ENCODE peak calls at places on chromosome 17, in six cellular contexts. M, V, Z, X, R and H are unnamed samples.

GRCh38 chr17:21129023-21129681 is 2.4 kb downstream of the DHRS7B start:
- DNase-seq in V (peak), R (peak), Z (peak), M (no peak), X (no peak), H (no peak)

GRCh38 chr17:68033636-68034451 is 1.7 kb upstream of the KPNA2 start:
- DNase-seq in Z (peak), X (no peak), R (peak), M (no peak), V (peak), H (no peak)

GRCh38 chr17:28468781-28469180 is 4.7 kb upstream of the SLC13A2 start:
- DNase-seq in M (no peak), V (peak), R (no peak), Z (no peak), X (no peak), H (no peak)

GRCh38 chr17:13749566-13750235 is 148.0 kb upstream of the HS3ST3A1 start:
- DNase-seq in X (no peak), M (no peak), Z (no peak), R (peak), V (no peak), H (no peak)

GRCh38 chr17:50682938-50683337 is 24.8 kb downstream of the ANKRD40 start:
- DNase-seq in Z (no peak), V (no peak), M (no peak), R (no peak), X (no peak), H (peak)

GRCh38 chr17:40956401-40957254 is 10.1 kb downstream of the KRT39 start:
- DNase-seq in R (peak), X (no peak), M (no peak), V (peak), Z (peak), H (no peak)

GRCh38 chr17:6843241-6843890 is 11.8 kb upstream of the TEKT1 start:
- DNase-seq in X (no peak), Z (peak), M (no peak), V (peak), R (peak), H (no peak)

GRCh38 chr17:79728908-79729471 is 1.8 kb upstream of the ENPP7 start:
- DNase-seq in R (no peak), X (no peak), Z (no peak), M (no peak), V (no peak), H (no peak)

GRCh38 chr17:75844530-75845057 is 390 bp upstream of the UNC13D start:
- DNase-seq in R (peak), V (peak), X (no peak), Z (no peak), M (peak), H (no peak)

GRCh38 chr17:37067555-37068111 is 118.9 kb downstream of the AATF start:
- DNase-seq in X (no peak), V (peak), Z (peak), R (peak), M (peak), H (no peak)

GRCh38 chr17:8222630-8223355 is 12.4 kb upstream of the AURKB start:
- DNase-seq in Z (peak), V (peak), X (peak), R (peak), M (peak), H (peak)

GRCh38 chr17:77829871-77830799 is 128.4 kb upstream of the TNRC6C start:
- DNase-seq in M (peak), X (no peak), R (peak), V (peak), Z (peak), H (peak)

GRCh38 chr17:35117984-35118383 is 1.7 kb downstream of the RAD51D start:
- DNase-seq in M (no peak), Z (peak), V (peak), X (peak), R (peak), H (peak)

GRCh38 chr17:81400154-81400938 is 5.1 kb downstream of the BAHCC1 start:
- DNase-seq in Z (no peak), R (peak), X (no peak), M (no peak), V (peak), H (no peak)

GRCh38 chr17:81500026-81500425 is 12.6 kb downstream of the ACTG1 start:
- DNase-seq in V (no peak), Z (no peak), X (no peak), M (no peak), R (peak), H (no peak)

GRCh38 chr17:11006530-11006929 is 168.6 kb upstream of the PIRT start:
- DNase-seq in X (no peak), V (no peak), M (no peak), R (no peak), Z (no peak), H (no peak)

GRCh38 chr17:68704897-68705296 is 103.7 kb upstream of the FAM20A start:
- DNase-seq in X (no peak), M (no peak), Z (no peak), R (peak), V (no peak), H (no peak)

GRCh38 chr17:53032861-53033271 is 789.9 kb upstream of the KIF2B start:
- DNase-seq in V (peak), M (no peak), Z (peak), X (no peak), R (peak), H (no peak)

GRCh38 chr17:4706121-4706520 is 2.2 kb upstream of the PELP1 start:
- DNase-seq in Z (no peak), V (peak), M (no peak), R (peak), X (no peak), H (no peak)

GRCh38 chr17:17024778-17025300 is 17.4 kb upstream of the MPRIP start:
- DNase-seq in X (no peak), V (no peak), Z (no peak), M (no peak), R (no peak), H (peak)

GRCh38 chr17:83103200-83103937 is 24.0 kb downstream of the METRNL start:
- DNase-seq in X (no peak), R (no peak), Z (peak), M (peak), V (peak), H (no peak)

GRCh38 chr17:546456-546855 is 168.2 kb downstream of the VPS53 start:
- DNase-seq in V (no peak), M (no peak), R (no peak), X (no peak), Z (no peak), H (no peak)

GRCh38 chr17:64964796-64965195 is 45.5 kb upstream of the LRRC37A3 start:
- DNase-seq in V (no peak), R (no peak), Z (peak), X (no peak), M (no peak), H (no peak)

GRCh38 chr17:5069724-5070123 is 8.5 kb upstream of the ZFP3 start:
- DNase-seq in V (peak), M (no peak), R (no peak), Z (no peak), X (no peak), H (no peak)

GRCh38 chr17:4189280-4189679 is 46.3 kb downstream of the CYB5D2 start:
- DNase-seq in Z (no peak), M (no peak), X (no peak), R (no peak), V (no peak), H (no peak)

GRCh38 chr17:6936370-6937028 is 59.4 kb upstream of the ALOX12 start:
- DNase-seq in Z (no peak), V (no peak), X (peak), R (no peak), M (peak), H (no peak)

GRCh38 chr17:21127508-21128077 is 829 bp downstream of the DHRS7B start:
- DNase-seq in X (no peak), M (no peak), Z (no peak), R (peak), V (peak), H (no peak)

GRCh38 chr17:40471856-40472732 is 28.8 kb downstream of the IGFBP4 start:
- DNase-seq in R (peak), Z (no peak), M (no peak), V (no peak), X (no peak), H (no peak)

GRCh38 chr17:37699285-37699973 is 45.4 kb downstream of the HNF1B start:
- DNase-seq in Z (no peak), M (no peak), R (no peak), X (no peak), V (no peak), H (no peak)

GRCh38 chr17:14427914-14428639 is 127.2 kb downstream of the HS3ST3B1 start:
- DNase-seq in V (no peak), M (no peak), Z (no peak), X (peak), R (no peak), H (no peak)

GRCh38 chr17:40443196-40443987 is at the start of gene IGFBP4:
- DNase-seq in M (peak), Z (peak), V (peak), R (peak), X (peak), H (peak)

GRCh38 chr17:6365187-6365943 is 69.6 kb downstream of the AIPL1 start:
- DNase-seq in Z (peak), V (peak), X (no peak), M (no peak), R (peak), H (peak)

GRCh38 chr17:7307686-7308624 is 527 bp downstream of the EIF5A start:
- DNase-seq in V (peak), R (peak), Z (peak), X (peak), M (no peak), H (peak)

GRCh38 chr17:79836952-79837887 is 2.0 kb downstream of the CBX4 start:
- DNase-seq in M (peak), R (peak), Z (peak), X (peak), V (peak), H (peak)

GRCh38 chr17:32746280-32746679 is 130.6 kb downstream of the MYO1D start:
- DNase-seq in M (no peak), V (peak), X (no peak), Z (no peak), R (no peak), H (no peak)

GRCh38 chr17:48954300-48954755 is 9.7 kb upstream of the SNF8 start:
- DNase-seq in M (no peak), Z (no peak), X (no peak), V (peak), R (peak), H (no peak)

GRCh38 chr17:35752945-35753764 is at the start of gene GAS2L2:
- DNase-seq in Z (no peak), X (no peak), R (peak), V (no peak), M (no peak), H (no peak)